ENCODE peak calls at places on chromosomes 11 and 22, in seven cellular contexts. One of them, this sample, is unnamed. For H3K36me3, the result is how much of the 10 kb centered on the place peaks cover.

GRCh38 chr11:3412837-3413236 is 33.9 kb upstream of the ZNF195 start:
- DNase-seq in vagina: no peak
- DNase-seq in HAP-1: no peak
- DNase-seq in BJ: no peak
- DNase-seq in mammary epithelial cell: no peak
- DNase-seq in cardiac muscle cell: no peak
- DNase-seq in heart left ventricle: no peak
- DNase-seq in this sample: no peak

GRCh38 chr11:22193348-22194051 is 615 bp downstream of the ANO5 start:
- DNase-seq in vagina: no peak
- DNase-seq in HAP-1: peak
- DNase-seq in heart left ventricle: peak
- DNase-seq in mammary epithelial cell: no peak
- DNase-seq in BJ: no peak
- DNase-seq in cardiac muscle cell: peak
- DNase-seq in this sample: peak

GRCh38 chr22:19579880-19580279 is 55.7 kb upstream of the CLDN5 start:
- DNase-seq in HAP-1: no peak
- DNase-seq in heart left ventricle: peak
- DNase-seq in cardiac muscle cell: no peak
- DNase-seq in BJ: no peak
- DNase-seq in mammary epithelial cell: no peak
- DNase-seq in vagina: no peak
- DNase-seq in this sample: no peak

GRCh38 chr11:129596361-129596760 is 219.3 kb upstream of the TMEM45B start:
- DNase-seq in heart left ventricle: no peak
- DNase-seq in vagina: no peak
- DNase-seq in mammary epithelial cell: no peak
- DNase-seq in HAP-1: no peak
- DNase-seq in BJ: no peak
- DNase-seq in cardiac muscle cell: no peak
- DNase-seq in this sample: no peak

GRCh38 chr11:71474771-71475483 is 21.9 kb downstream of the NADSYN1 start:
- DNase-seq in vagina: no peak
- DNase-seq in HAP-1: no peak
- DNase-seq in heart left ventricle: no peak
- DNase-seq in BJ: no peak
- DNase-seq in cardiac muscle cell: no peak
- DNase-seq in mammary epithelial cell: no peak
- DNase-seq in this sample: no peak

GRCh38 chr11:1572200-1573076 is at the start of gene DUSP8:
- DNase-seq in mammary epithelial cell: peak
- DNase-seq in HAP-1: peak
- DNase-seq in BJ: no peak
- DNase-seq in cardiac muscle cell: peak
- DNase-seq in vagina: peak
- DNase-seq in heart left ventricle: peak
- DNase-seq in this sample: peak

GRCh38 chr11:36512016-36512415 is 1.9 kb upstream of the TRAF6 start:
- DNase-seq in mammary epithelial cell: no peak
- DNase-seq in HAP-1: no peak
- DNase-seq in BJ: no peak
- DNase-seq in vagina: no peak
- DNase-seq in heart left ventricle: no peak
- DNase-seq in cardiac muscle cell: no peak
- DNase-seq in this sample: no peak

GRCh38 chr11:28106351-28107043 is 1.5 kb downstream of the KIF18A start:
- DNase-seq in vagina: no peak
- DNase-seq in heart left ventricle: no peak
- DNase-seq in cardiac muscle cell: no peak
- DNase-seq in mammary epithelial cell: no peak
- DNase-seq in HAP-1: no peak
- DNase-seq in BJ: no peak
- DNase-seq in this sample: no peak

GRCh38 chr11:26842458-26842841 is 120.6 kb upstream of the SLC5A12 start:
- DNase-seq in heart left ventricle: no peak
- DNase-seq in BJ: peak
- DNase-seq in HAP-1: no peak
- DNase-seq in cardiac muscle cell: no peak
- DNase-seq in mammary epithelial cell: no peak
- DNase-seq in vagina: no peak
- DNase-seq in this sample: peak

GRCh38 chr11:125239585-125240331 is 75.2 kb downstream of the PKNOX2 start:
- DNase-seq in HAP-1: no peak
- DNase-seq in cardiac muscle cell: no peak
- DNase-seq in BJ: no peak
- DNase-seq in vagina: no peak
- DNase-seq in mammary epithelial cell: no peak
- DNase-seq in heart left ventricle: no peak
- DNase-seq in this sample: no peak

GRCh38 chr11:11582261-11582701 is 39.5 kb downstream of the GALNT18 start:
- DNase-seq in cardiac muscle cell: no peak
- DNase-seq in heart left ventricle: no peak
- DNase-seq in mammary epithelial cell: no peak
- DNase-seq in vagina: peak
- DNase-seq in BJ: no peak
- DNase-seq in HAP-1: no peak
- DNase-seq in this sample: no peak

GRCh38 chr11:2511421-2512369 is 66.9 kb downstream of the KCNQ1 start:
- DNase-seq in BJ: no peak
- DNase-seq in cardiac muscle cell: no peak
- DNase-seq in heart left ventricle: peak
- DNase-seq in vagina: no peak
- DNase-seq in mammary epithelial cell: no peak
- DNase-seq in HAP-1: no peak
- DNase-seq in this sample: no peak

GRCh38 chr11:911031-911889 is 650 bp upstream of the CHID1 start:
- DNase-seq in HAP-1: no peak
- DNase-seq in BJ: no peak
- DNase-seq in cardiac muscle cell: peak
- DNase-seq in heart left ventricle: peak
- DNase-seq in vagina: no peak
- DNase-seq in mammary epithelial cell: peak
- DNase-seq in this sample: peak

GRCh38 chr11:22539851-22540376 is 85.7 kb downstream of the FANCF start:
- DNase-seq in vagina: no peak
- DNase-seq in mammary epithelial cell: peak
- DNase-seq in heart left ventricle: no peak
- DNase-seq in cardiac muscle cell: peak
- DNase-seq in HAP-1: no peak
- DNase-seq in BJ: no peak
- DNase-seq in this sample: peak

GRCh38 chr11:76415073-76415472 is 29.7 kb upstream of the EMSY start:
- DNase-seq in heart left ventricle: no peak
- DNase-seq in cardiac muscle cell: no peak
- DNase-seq in mammary epithelial cell: no peak
- DNase-seq in BJ: no peak
- DNase-seq in HAP-1: no peak
- DNase-seq in vagina: no peak
- DNase-seq in this sample: no peak

GRCh38 chr11:34161812-34162506 is 56.5 kb downstream of the NAT10 start:
- DNase-seq in cardiac muscle cell: no peak
- DNase-seq in BJ: no peak
- DNase-seq in vagina: no peak
- DNase-seq in heart left ventricle: no peak
- DNase-seq in HAP-1: no peak
- DNase-seq in mammary epithelial cell: peak
- DNase-seq in this sample: no peak

GRCh38 chr11:10454902-10455631 is at the start of gene AMPD3:
- DNase-seq in vagina: no peak
- DNase-seq in mammary epithelial cell: peak
- DNase-seq in HAP-1: no peak
- DNase-seq in BJ: peak
- DNase-seq in heart left ventricle: no peak
- DNase-seq in cardiac muscle cell: no peak
- DNase-seq in this sample: peak

GRCh38 chr11:47617417-47617809 is 23.2 kb upstream of the C1QTNF4 start:
- DNase-seq in BJ: no peak
- DNase-seq in cardiac muscle cell: no peak
- DNase-seq in heart left ventricle: no peak
- DNase-seq in mammary epithelial cell: no peak
- DNase-seq in HAP-1: no peak
- DNase-seq in vagina: no peak
- DNase-seq in this sample: peak

GRCh38 chr11:47626234-47626633 is 16.1 kb downstream of the MTCH2 start:
- DNase-seq in mammary epithelial cell: no peak
- DNase-seq in BJ: no peak
- DNase-seq in vagina: no peak
- DNase-seq in heart left ventricle: no peak
- DNase-seq in cardiac muscle cell: no peak
- DNase-seq in HAP-1: no peak
- DNase-seq in this sample: no peak

GRCh38 chr11:47616726-47617416 is 22.7 kb upstream of the C1QTNF4 start:
- DNase-seq in heart left ventricle: peak
- DNase-seq in vagina: no peak
- DNase-seq in cardiac muscle cell: peak
- DNase-seq in BJ: no peak
- DNase-seq in HAP-1: peak
- DNase-seq in mammary epithelial cell: peak
- DNase-seq in this sample: peak

GRCh38 chr11:47615249-47615648 is 21.0 kb upstream of the C1QTNF4 start:
- DNase-seq in heart left ventricle: no peak
- DNase-seq in cardiac muscle cell: no peak
- DNase-seq in vagina: no peak
- DNase-seq in mammary epithelial cell: no peak
- DNase-seq in BJ: no peak
- DNase-seq in HAP-1: no peak
- DNase-seq in this sample: no peak

GRCh38 chr11:47620836-47621378 is 21.5 kb downstream of the MTCH2 start:
- DNase-seq in cardiac muscle cell: no peak
- DNase-seq in BJ: no peak
- DNase-seq in heart left ventricle: no peak
- DNase-seq in vagina: no peak
- DNase-seq in mammary epithelial cell: no peak
- DNase-seq in HAP-1: no peak
- DNase-seq in this sample: no peak
- H3K36me3 ChIP-seq in cardiac muscle cell: half or more
- H3K36me3 ChIP-seq in BJ: under half
- H3K36me3 ChIP-seq in heart left ventricle: half or more
- H3K36me3 ChIP-seq in vagina: half or more
- H3K36me3 ChIP-seq in mammary epithelial cell: under half
- H3K36me3 ChIP-seq in HAP-1: half or more
- H3K36me3 ChIP-seq in this sample: under half

GRCh38 chr11:72688486-72688885 is 14.3 kb upstream of the PDE2A start:
- DNase-seq in BJ: no peak
- DNase-seq in vagina: no peak
- DNase-seq in HAP-1: no peak
- DNase-seq in cardiac muscle cell: no peak
- DNase-seq in mammary epithelial cell: no peak
- DNase-seq in heart left ventricle: no peak
- DNase-seq in this sample: no peak

GRCh38 chr11:72686639-72687215 is 12.5 kb upstream of the PDE2A start:
- DNase-seq in vagina: no peak
- DNase-seq in BJ: no peak
- DNase-seq in heart left ventricle: no peak
- DNase-seq in mammary epithelial cell: no peak
- DNase-seq in cardiac muscle cell: no peak
- DNase-seq in HAP-1: no peak
- DNase-seq in this sample: no peak

GRCh38 chr11:72687326-72687725 is 13.1 kb upstream of the PDE2A start:
- DNase-seq in BJ: no peak
- DNase-seq in mammary epithelial cell: no peak
- DNase-seq in heart left ventricle: no peak
- DNase-seq in vagina: no peak
- DNase-seq in HAP-1: no peak
- DNase-seq in cardiac muscle cell: no peak
- DNase-seq in this sample: no peak

GRCh38 chr11:72685560-72686480 is 11.6 kb upstream of the PDE2A start:
- DNase-seq in vagina: no peak
- DNase-seq in BJ: no peak
- DNase-seq in mammary epithelial cell: no peak
- DNase-seq in cardiac muscle cell: no peak
- DNase-seq in heart left ventricle: peak
- DNase-seq in HAP-1: no peak
- DNase-seq in this sample: peak

DNA sequence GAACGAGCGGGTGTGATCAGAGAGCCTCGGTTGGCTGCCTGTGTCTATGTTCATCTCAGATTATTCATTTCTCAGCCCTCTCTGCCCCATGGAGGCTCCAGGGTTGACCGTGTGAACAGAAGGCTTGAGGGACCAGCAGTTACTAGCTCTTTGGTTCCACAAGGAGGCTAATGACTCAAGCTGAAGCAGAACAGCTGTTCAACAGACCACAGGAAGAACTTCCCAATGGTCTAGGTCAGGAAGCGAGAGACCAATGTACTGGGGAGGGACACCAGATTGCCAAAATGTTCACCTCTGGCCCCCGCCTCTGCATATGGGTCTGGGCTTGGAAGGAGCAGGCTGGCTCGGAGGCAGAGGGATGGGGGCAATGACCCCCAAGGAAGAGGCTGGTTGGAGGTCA is 14.7 kb upstream of the PDE2A start:
- DNase-seq in HAP-1: no peak
- DNase-seq in mammary epithelial cell: no peak
- DNase-seq in vagina: no peak
- DNase-seq in BJ: no peak
- DNase-seq in heart left ventricle: no peak
- DNase-seq in cardiac muscle cell: no peak
- DNase-seq in this sample: no peak
- H3K36me3 ChIP-seq in HAP-1: under half
- H3K36me3 ChIP-seq in mammary epithelial cell: under half
- H3K36me3 ChIP-seq in vagina: half or more
- H3K36me3 ChIP-seq in BJ: under half
- H3K36me3 ChIP-seq in heart left ventricle: half or more
- H3K36me3 ChIP-seq in cardiac muscle cell: under half
- H3K36me3 ChIP-seq in this sample: under half

DNA sequence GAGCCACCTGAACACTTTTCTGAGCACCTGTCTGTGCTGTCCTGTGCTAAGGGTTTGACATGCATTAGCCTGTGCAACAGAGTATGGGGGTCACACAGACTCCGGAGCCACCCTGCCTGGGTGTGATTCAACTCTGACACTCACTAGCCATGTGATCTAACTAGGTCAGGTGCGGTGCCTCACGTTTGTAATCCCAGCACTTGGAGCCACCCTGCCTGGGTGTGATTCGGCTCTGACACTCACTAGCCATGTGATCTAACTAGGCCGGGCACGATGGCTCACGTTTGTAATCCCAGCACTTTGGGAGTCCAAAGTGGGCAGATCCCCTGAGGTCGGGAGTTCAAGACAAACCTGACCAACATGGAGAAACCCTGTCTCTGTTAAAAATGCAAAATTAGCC is 11.4 kb downstream of the UBE2L6 start:
- DNase-seq in BJ: no peak
- DNase-seq in vagina: no peak
- DNase-seq in mammary epithelial cell: no peak
- DNase-seq in HAP-1: no peak
- DNase-seq in heart left ventricle: no peak
- DNase-seq in cardiac muscle cell: no peak
- DNase-seq in this sample: no peak
- H3K36me3 ChIP-seq in BJ: under half
- H3K36me3 ChIP-seq in vagina: half or more
- H3K36me3 ChIP-seq in mammary epithelial cell: under half
- H3K36me3 ChIP-seq in HAP-1: under half
- H3K36me3 ChIP-seq in heart left ventricle: half or more
- H3K36me3 ChIP-seq in cardiac muscle cell: under half
- H3K36me3 ChIP-seq in this sample: under half

DNA sequence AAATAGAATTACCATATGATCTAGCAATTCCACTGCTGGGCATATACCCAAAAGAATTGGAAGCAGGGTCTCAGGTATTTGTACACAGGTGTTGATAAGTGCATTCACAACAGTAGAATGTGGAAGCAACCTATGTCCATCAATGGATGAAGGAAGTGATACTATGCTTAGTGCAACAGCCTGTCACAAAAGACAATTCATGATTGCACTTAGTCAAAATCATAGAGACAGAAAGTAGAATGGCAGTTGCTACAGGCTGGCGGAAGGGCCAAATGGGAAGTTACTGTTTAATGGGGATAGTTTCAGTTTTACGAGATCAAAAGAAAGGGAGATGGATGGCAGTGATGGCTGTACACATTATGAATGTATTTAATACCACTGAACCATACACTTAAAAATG is 42.0 kb downstream of the SGSM3 start:
- DNase-seq in mammary epithelial cell: no peak
- DNase-seq in heart left ventricle: no peak
- DNase-seq in BJ: no peak
- DNase-seq in cardiac muscle cell: no peak
- DNase-seq in vagina: no peak
- DNase-seq in HAP-1: no peak
- DNase-seq in this sample: no peak
- H3K36me3 ChIP-seq in mammary epithelial cell: under half
- H3K36me3 ChIP-seq in heart left ventricle: half or more
- H3K36me3 ChIP-seq in BJ: under half
- H3K36me3 ChIP-seq in cardiac muscle cell: under half
- H3K36me3 ChIP-seq in vagina: under half
- H3K36me3 ChIP-seq in HAP-1: under half
- H3K36me3 ChIP-seq in this sample: under half